ENCODE peak calls at places on chromosome 17, in ten cellular contexts. One of them, this sample, is unnamed.

GRCh38 chr17:33015716-33016346 is 24.2 kb downstream of the SPACA3 start:
- DNase-seq in OCI-LY7: no peak
- DNase-seq in CD4-positive, alpha-beta T cell: no peak
- DNase-seq in RWPE2: no peak
- DNase-seq in bronchial epithelial cell: peak; percentile 70
- DNase-seq in neural progenitor cell: no peak
- DNase-seq in cardiac muscle cell: no peak
- DNase-seq in transverse colon: no peak
- DNase-seq in neural crest cell: no peak
- DNase-seq in cardiac fibroblast: no peak
- DNase-seq in this sample: no peak

GRCh38 chr17:46175891-46176290 is 17.3 kb downstream of the KANSL1 start:
- DNase-seq in OCI-LY7: no peak
- DNase-seq in CD4-positive, alpha-beta T cell: no peak
- DNase-seq in RWPE2: no peak
- DNase-seq in bronchial epithelial cell: no peak
- DNase-seq in neural progenitor cell: no peak
- DNase-seq in cardiac muscle cell: no peak
- DNase-seq in transverse colon: no peak
- DNase-seq in neural crest cell: no peak
- DNase-seq in cardiac fibroblast: no peak
- DNase-seq in this sample: no peak

GRCh38 chr17:69679839-69680238 is 265.3 kb downstream of the MAP2K6 start:
- DNase-seq in OCI-LY7: no peak
- DNase-seq in CD4-positive, alpha-beta T cell: no peak
- DNase-seq in RWPE2: no peak
- DNase-seq in bronchial epithelial cell: no peak
- DNase-seq in neural progenitor cell: no peak
- DNase-seq in cardiac muscle cell: no peak
- DNase-seq in transverse colon: no peak
- DNase-seq in neural crest cell: no peak
- DNase-seq in cardiac fibroblast: no peak
- DNase-seq in this sample: no peak

GRCh38 chr17:8133398-8133797 is 9.5 kb upstream of the HES7 start:
- DNase-seq in OCI-LY7: no peak
- DNase-seq in CD4-positive, alpha-beta T cell: no peak
- DNase-seq in RWPE2: no peak
- DNase-seq in bronchial epithelial cell: no peak
- DNase-seq in neural progenitor cell: peak; percentile 73
- DNase-seq in cardiac muscle cell: no peak
- DNase-seq in transverse colon: no peak
- DNase-seq in neural crest cell: no peak
- DNase-seq in cardiac fibroblast: no peak
- DNase-seq in this sample: no peak

GRCh38 chr17:65332375-65332774 is 195.2 kb downstream of the RGS9 start:
- DNase-seq in OCI-LY7: no peak
- DNase-seq in CD4-positive, alpha-beta T cell: no peak
- DNase-seq in RWPE2: no peak
- DNase-seq in bronchial epithelial cell: peak; percentile 51
- DNase-seq in neural progenitor cell: no peak
- DNase-seq in cardiac muscle cell: peak; percentile 42
- DNase-seq in transverse colon: no peak
- DNase-seq in neural crest cell: no peak
- DNase-seq in cardiac fibroblast: peak; percentile 15
- DNase-seq in this sample: no peak

GRCh38 chr17:38870259-38871165 is 654 bp downstream of the LASP1 start:
- DNase-seq in OCI-LY7: peak; percentile 84
- DNase-seq in CD4-positive, alpha-beta T cell: peak; percentile 67
- DNase-seq in RWPE2: no peak
- DNase-seq in bronchial epithelial cell: peak; percentile 31
- DNase-seq in neural progenitor cell: peak; percentile 76
- DNase-seq in cardiac muscle cell: peak; percentile 67
- DNase-seq in transverse colon: peak; percentile 83
- DNase-seq in neural crest cell: peak; percentile 40
- DNase-seq in cardiac fibroblast: peak; percentile 64
- DNase-seq in this sample: no peak

GRCh38 chr17:75088902-75089417 is 1.2 kb downstream of the SLC16A5 start:
- DNase-seq in OCI-LY7: no peak
- DNase-seq in CD4-positive, alpha-beta T cell: no peak
- DNase-seq in RWPE2: no peak
- DNase-seq in bronchial epithelial cell: peak; percentile 59
- DNase-seq in neural progenitor cell: no peak
- DNase-seq in cardiac muscle cell: no peak
- DNase-seq in transverse colon: peak; percentile 50
- DNase-seq in neural crest cell: no peak
- DNase-seq in cardiac fibroblast: no peak
- DNase-seq in this sample: no peak

GRCh38 chr17:39099686-39100293 is 51.6 kb downstream of the PLXDC1 start:
- DNase-seq in OCI-LY7: no peak
- DNase-seq in CD4-positive, alpha-beta T cell: no peak
- DNase-seq in RWPE2: no peak
- DNase-seq in bronchial epithelial cell: no peak
- DNase-seq in neural progenitor cell: no peak
- DNase-seq in cardiac muscle cell: peak; percentile 93
- DNase-seq in transverse colon: peak; percentile 26
- DNase-seq in neural crest cell: no peak
- DNase-seq in cardiac fibroblast: peak; percentile 90
- DNase-seq in this sample: no peak

GRCh38 chr17:77649717-77650211 is 308.7 kb upstream of the TNRC6C start:
- DNase-seq in OCI-LY7: peak; percentile 56
- DNase-seq in CD4-positive, alpha-beta T cell: no peak
- DNase-seq in RWPE2: no peak
- DNase-seq in bronchial epithelial cell: peak; percentile 3
- DNase-seq in neural progenitor cell: no peak
- DNase-seq in cardiac muscle cell: peak; percentile 8
- DNase-seq in transverse colon: no peak
- DNase-seq in neural crest cell: no peak
- DNase-seq in cardiac fibroblast: no peak
- DNase-seq in this sample: no peak

GRCh38 chr17:63232565-63233310 is 213.4 kb downstream of the CYB561 start:
- DNase-seq in OCI-LY7: peak; percentile 4
- DNase-seq in CD4-positive, alpha-beta T cell: no peak
- DNase-seq in RWPE2: peak; percentile 43
- DNase-seq in bronchial epithelial cell: no peak
- DNase-seq in neural progenitor cell: no peak
- DNase-seq in cardiac muscle cell: no peak
- DNase-seq in transverse colon: no peak
- DNase-seq in neural crest cell: no peak
- DNase-seq in cardiac fibroblast: no peak
- DNase-seq in this sample: no peak

GRCh38 chr17:64682261-64683181 is 20.4 kb upstream of the SMURF2 start:
- DNase-seq in OCI-LY7: no peak
- DNase-seq in CD4-positive, alpha-beta T cell: no peak
- DNase-seq in RWPE2: no peak
- DNase-seq in bronchial epithelial cell: no peak
- DNase-seq in neural progenitor cell: no peak
- DNase-seq in cardiac muscle cell: no peak
- DNase-seq in transverse colon: no peak
- DNase-seq in neural crest cell: no peak
- DNase-seq in cardiac fibroblast: peak; percentile 11
- DNase-seq in this sample: no peak

GRCh38 chr17:80751460-80752368 is 207.1 kb downstream of the RPTOR start:
- DNase-seq in OCI-LY7: no peak
- DNase-seq in CD4-positive, alpha-beta T cell: no peak
- DNase-seq in RWPE2: no peak
- DNase-seq in bronchial epithelial cell: no peak
- DNase-seq in neural progenitor cell: peak; percentile 73
- DNase-seq in cardiac muscle cell: no peak
- DNase-seq in transverse colon: peak; percentile 39
- DNase-seq in neural crest cell: no peak
- DNase-seq in cardiac fibroblast: no peak
- DNase-seq in this sample: no peak
- TF ChIP-seq CTCF in OCI-LY7: no peak
- TF ChIP-seq CTCF in CD4-positive, alpha-beta T cell: no peak
- TF ChIP-seq CTCF in RWPE2: no peak
- TF ChIP-seq CTCF in bronchial epithelial cell: no peak
- TF ChIP-seq CTCF in neural progenitor cell: no peak
- TF ChIP-seq CTCF in cardiac muscle cell: no peak
- TF ChIP-seq CTCF in transverse colon: no peak
- TF ChIP-seq CTCF in neural crest cell: no peak
- TF ChIP-seq CTCF in cardiac fibroblast: no peak
- TF ChIP-seq CTCF in this sample: no peak

GRCh38 chr17:34895388-34895787 is 65.9 kb downstream of the CCT6B start:
- DNase-seq in OCI-LY7: no peak
- DNase-seq in CD4-positive, alpha-beta T cell: no peak
- DNase-seq in RWPE2: no peak
- DNase-seq in bronchial epithelial cell: no peak
- DNase-seq in neural progenitor cell: peak; percentile 32
- DNase-seq in cardiac muscle cell: no peak
- DNase-seq in transverse colon: no peak
- DNase-seq in neural crest cell: no peak
- DNase-seq in cardiac fibroblast: no peak
- DNase-seq in this sample: no peak

GRCh38 chr17:34894971-34895370 is 66.3 kb downstream of the CCT6B start:
- DNase-seq in OCI-LY7: no peak
- DNase-seq in CD4-positive, alpha-beta T cell: no peak
- DNase-seq in RWPE2: no peak
- DNase-seq in bronchial epithelial cell: no peak
- DNase-seq in neural progenitor cell: no peak
- DNase-seq in cardiac muscle cell: no peak
- DNase-seq in transverse colon: no peak
- DNase-seq in neural crest cell: no peak
- DNase-seq in cardiac fibroblast: no peak
- DNase-seq in this sample: no peak

DNA sequence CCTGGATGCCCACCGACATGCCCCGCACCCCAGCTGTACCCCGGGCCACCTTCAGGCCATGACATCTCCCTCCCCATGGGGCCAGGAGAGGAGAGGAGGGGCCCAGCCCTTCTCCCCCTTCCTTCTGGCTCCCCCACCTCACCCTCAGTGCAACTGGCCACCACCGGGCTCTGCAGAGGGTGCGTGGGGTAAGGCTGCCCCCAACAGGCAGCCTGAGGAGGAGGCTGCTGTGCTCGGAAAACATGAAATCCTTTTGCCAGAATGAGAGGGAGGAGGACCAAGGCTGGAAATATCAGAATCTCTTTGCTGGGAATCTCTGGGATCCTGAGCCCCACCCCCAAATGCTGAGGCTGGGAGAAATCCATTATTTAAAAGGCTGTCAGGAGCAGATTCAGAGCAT is 68.4 kb downstream of the CCT6B start:
- DNase-seq in OCI-LY7: peak; percentile 47
- DNase-seq in CD4-positive, alpha-beta T cell: no peak
- DNase-seq in RWPE2: no peak
- DNase-seq in bronchial epithelial cell: no peak
- DNase-seq in neural progenitor cell: peak; percentile 78
- DNase-seq in cardiac muscle cell: peak; percentile 14
- DNase-seq in transverse colon: no peak
- DNase-seq in neural crest cell: peak; percentile 39
- DNase-seq in cardiac fibroblast: no peak
- DNase-seq in this sample: no peak
- TF ChIP-seq CTCF in OCI-LY7: peak; percentile 89
- TF ChIP-seq CTCF in CD4-positive, alpha-beta T cell: peak; percentile 18
- TF ChIP-seq CTCF in RWPE2: peak; percentile 38
- TF ChIP-seq CTCF in bronchial epithelial cell: peak; percentile 37
- TF ChIP-seq CTCF in neural progenitor cell: peak; percentile 93
- TF ChIP-seq CTCF in cardiac muscle cell: peak; percentile 48
- TF ChIP-seq CTCF in transverse colon: no peak
- TF ChIP-seq CTCF in neural crest cell: peak; percentile 72
- TF ChIP-seq CTCF in cardiac fibroblast: peak; percentile 31
- TF ChIP-seq CTCF in this sample: peak; percentile 81

GRCh38 chr17:56184650-56185049 is 31.4 kb downstream of the ANKFN1 start:
- DNase-seq in OCI-LY7: no peak
- DNase-seq in CD4-positive, alpha-beta T cell: no peak
- DNase-seq in RWPE2: no peak
- DNase-seq in bronchial epithelial cell: no peak
- DNase-seq in neural progenitor cell: no peak
- DNase-seq in cardiac muscle cell: no peak
- DNase-seq in transverse colon: no peak
- DNase-seq in neural crest cell: no peak
- DNase-seq in cardiac fibroblast: no peak
- DNase-seq in this sample: no peak

GRCh38 chr17:56185905-56186783 is 32.9 kb downstream of the ANKFN1 start:
- DNase-seq in OCI-LY7: no peak
- DNase-seq in CD4-positive, alpha-beta T cell: no peak
- DNase-seq in RWPE2: no peak
- DNase-seq in bronchial epithelial cell: no peak
- DNase-seq in neural progenitor cell: no peak
- DNase-seq in cardiac muscle cell: peak; percentile 32
- DNase-seq in transverse colon: no peak
- DNase-seq in neural crest cell: no peak
- DNase-seq in cardiac fibroblast: peak; percentile 34
- DNase-seq in this sample: no peak

DNA sequence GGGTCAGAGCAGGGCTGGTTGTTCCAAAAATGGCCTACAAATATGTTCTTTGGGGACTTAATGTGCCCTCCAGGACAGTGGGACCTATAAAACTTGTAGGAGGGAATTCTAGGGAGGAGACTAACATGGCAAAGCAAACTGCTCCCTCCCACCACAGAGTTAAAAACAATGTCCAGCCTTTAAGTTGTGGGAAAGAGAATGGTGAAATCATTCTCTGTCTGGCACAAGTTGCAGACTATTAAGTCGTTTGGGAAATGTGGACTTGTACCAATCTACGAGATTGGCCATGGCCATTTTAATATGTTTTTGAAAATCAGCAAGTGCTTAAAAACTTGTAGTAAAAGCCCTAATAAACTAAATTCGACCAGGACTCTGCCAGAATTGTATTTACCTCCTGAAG is 32.2 kb downstream of the ANKFN1 start:
- DNase-seq in OCI-LY7: no peak
- DNase-seq in CD4-positive, alpha-beta T cell: no peak
- DNase-seq in RWPE2: no peak
- DNase-seq in bronchial epithelial cell: no peak
- DNase-seq in neural progenitor cell: no peak
- DNase-seq in cardiac muscle cell: no peak
- DNase-seq in transverse colon: no peak
- DNase-seq in neural crest cell: no peak
- DNase-seq in cardiac fibroblast: peak; percentile 18
- DNase-seq in this sample: no peak
- TF ChIP-seq CTCF in OCI-LY7: no peak
- TF ChIP-seq CTCF in CD4-positive, alpha-beta T cell: no peak
- TF ChIP-seq CTCF in RWPE2: no peak
- TF ChIP-seq CTCF in bronchial epithelial cell: no peak
- TF ChIP-seq CTCF in neural progenitor cell: no peak
- TF ChIP-seq CTCF in cardiac muscle cell: no peak
- TF ChIP-seq CTCF in transverse colon: no peak
- TF ChIP-seq CTCF in neural crest cell: no peak
- TF ChIP-seq CTCF in cardiac fibroblast: no peak
- TF ChIP-seq CTCF in this sample: no peak

DNA sequence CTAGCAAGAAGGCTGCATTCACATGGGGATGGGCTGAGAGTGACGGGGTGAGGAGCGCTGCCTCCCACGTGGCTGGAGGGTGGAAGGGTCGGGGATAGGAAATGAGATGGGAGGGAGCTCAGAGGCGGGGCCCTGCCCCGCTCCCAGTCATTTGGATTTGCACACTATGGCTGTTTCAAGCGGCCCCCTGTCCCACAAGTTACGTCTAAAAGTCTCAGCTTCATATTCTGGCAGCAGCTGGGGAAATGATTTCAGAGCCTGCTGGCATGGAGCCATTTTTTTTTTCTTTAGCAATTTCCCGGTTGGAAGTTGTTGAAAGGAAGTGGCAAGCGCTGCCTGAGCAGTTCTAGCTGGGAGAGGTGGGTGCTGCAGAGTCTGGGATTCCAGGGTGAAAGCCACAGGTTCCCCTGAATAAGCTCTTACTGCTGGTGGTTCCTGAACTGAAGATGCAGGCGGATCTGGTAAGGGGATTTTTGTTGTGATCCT is 70.9 kb upstream of the LGALS9 start:
- DNase-seq in OCI-LY7: no peak
- DNase-seq in CD4-positive, alpha-beta T cell: no peak
- DNase-seq in RWPE2: no peak
- DNase-seq in bronchial epithelial cell: peak; percentile 63
- DNase-seq in neural progenitor cell: no peak
- DNase-seq in cardiac muscle cell: peak; percentile 97
- DNase-seq in transverse colon: peak; percentile 39
- DNase-seq in neural crest cell: no peak
- DNase-seq in cardiac fibroblast: peak; percentile 98
- DNase-seq in this sample: no peak
- TF ChIP-seq CTCF in OCI-LY7: no peak
- TF ChIP-seq CTCF in CD4-positive, alpha-beta T cell: no peak
- TF ChIP-seq CTCF in RWPE2: no peak
- TF ChIP-seq CTCF in bronchial epithelial cell: no peak
- TF ChIP-seq CTCF in neural progenitor cell: no peak
- TF ChIP-seq CTCF in cardiac muscle cell: no peak
- TF ChIP-seq CTCF in transverse colon: no peak
- TF ChIP-seq CTCF in neural crest cell: no peak
- TF ChIP-seq CTCF in cardiac fibroblast: no peak
- TF ChIP-seq CTCF in this sample: no peak